ENCODE peak calls at places on chromosomes 11 and 22, in nine cellular contexts. A is neural crest cell, P is tibial artery, D is nephron progenitor cell, I is progenitor cell of endocrine pancreas, U is AG04450, R is MM.1S, Y is HCT116, F is uterus. Q is an unnamed sample.

GRCh38 chr22:40029189-40029890 is 34.6 kb downstream of the FAM83F start:
- DNase-seq in F (no peak), I (no peak), P (no peak), U (no peak), A (no peak), D (no peak), Y (no peak), R (no peak), Q (no peak)

GRCh38 chr22:25448435-25449051 is 115.9 kb upstream of the GRK3 start:
- DNase-seq in R (no peak), D (peak; percentile 15), Y (no peak), U (no peak), I (no peak), F (no peak), P (no peak), A (no peak), Q (peak; percentile 12)

GRCh38 chr11:125464266-125464662 is 31.8 kb downstream of the FEZ1 start:
- DNase-seq in I (no peak), A (no peak), D (no peak), U (no peak), P (no peak), F (no peak), R (no peak), Y (no peak), Q (no peak)

GRCh38 chr11:132683602-132684001 is 848.7 kb downstream of the OPCML start:
- DNase-seq in R (no peak), U (no peak), I (no peak), Y (no peak), F (no peak), A (no peak), P (no peak), D (no peak), Q (no peak)

GRCh38 chr11:65152157-65152556 is 17.8 kb upstream of the SYVN1 start:
- DNase-seq in I (no peak), Y (no peak), A (no peak), D (no peak), P (no peak), U (no peak), F (no peak), R (peak; percentile 21), Q (no peak)

GRCh38 chr11:16785520-16786128 is 47.2 kb downstream of the C11orf58 start:
- DNase-seq in R (peak; percentile 47), P (peak; percentile 68), A (peak; percentile 78), U (peak; percentile 59), I (peak; percentile 56), Y (peak; percentile 54), F (peak; percentile 54), D (peak; percentile 75), Q (peak; percentile 72)

GRCh38 chr11:27192184-27192583 is 151.6 kb downstream of the BBOX1 start:
- DNase-seq in F (no peak), R (no peak), Y (no peak), P (no peak), D (no peak), U (no peak), A (no peak), I (no peak), Q (no peak)

GRCh38 chr11:121249039-121249663 is 43.4 kb upstream of the SC5D start:
- DNase-seq in F (no peak), D (no peak), P (no peak), R (peak; percentile 66), Y (peak; percentile 24), U (no peak), A (no peak), I (no peak), Q (no peak)

GRCh38 chr22:41780714-41781507 is 19.6 kb upstream of the CCDC134 start:
- DNase-seq in U (no peak), R (peak; percentile 87), I (no peak), Y (no peak), A (no peak), P (peak; percentile 65), F (peak; percentile 18), D (no peak), Q (no peak)

GRCh38 chr22:24772493-24773220 is 1.9 kb downstream of the PIWIL3 start:
- DNase-seq in A (no peak), Y (peak; percentile 61), R (no peak), U (no peak), D (peak; percentile 14), F (no peak), P (no peak), I (peak; percentile 14), Q (peak; percentile 31)

GRCh38 chr11:114395776-114396175 is 4.5 kb downstream of the C11orf71 start:
- DNase-seq in R (peak; percentile 31), D (no peak), Y (peak; percentile 15), P (no peak), I (no peak), A (no peak), F (no peak), U (no peak), Q (peak; percentile 7)
- TF ChIP-seq CTCF in R (peak; percentile 45), D (no peak), Y (peak; percentile 57), P (no peak), I (peak; percentile 19), A (no peak), F (no peak), U (peak; percentile 37), Q (no peak)

GRCh38 chr22:26889794-26890193 is 232.4 kb downstream of the MIAT start:
- DNase-seq in P (no peak), F (no peak), D (no peak), R (no peak), Y (no peak), I (no peak), A (no peak), U (no peak), Q (no peak)

GRCh38 chr22:26888887-26889286 is 231.5 kb downstream of the MIAT start:
- DNase-seq in P (no peak), I (no peak), F (no peak), U (no peak), Y (no peak), D (no peak), R (no peak), A (no peak), Q (no peak)

GRCh38 chr22:26892401-26893033 is 235.1 kb downstream of the MIAT start:
- DNase-seq in I (no peak), D (no peak), R (no peak), U (no peak), F (no peak), A (no peak), Y (no peak), P (no peak), Q (peak; percentile 38)

GRCh38 chr22:26891431-26891830 is 234.0 kb downstream of the MIAT start:
- DNase-seq in I (no peak), Y (no peak), U (no peak), P (no peak), F (no peak), D (no peak), R (no peak), A (no peak), Q (no peak)

DNA sequence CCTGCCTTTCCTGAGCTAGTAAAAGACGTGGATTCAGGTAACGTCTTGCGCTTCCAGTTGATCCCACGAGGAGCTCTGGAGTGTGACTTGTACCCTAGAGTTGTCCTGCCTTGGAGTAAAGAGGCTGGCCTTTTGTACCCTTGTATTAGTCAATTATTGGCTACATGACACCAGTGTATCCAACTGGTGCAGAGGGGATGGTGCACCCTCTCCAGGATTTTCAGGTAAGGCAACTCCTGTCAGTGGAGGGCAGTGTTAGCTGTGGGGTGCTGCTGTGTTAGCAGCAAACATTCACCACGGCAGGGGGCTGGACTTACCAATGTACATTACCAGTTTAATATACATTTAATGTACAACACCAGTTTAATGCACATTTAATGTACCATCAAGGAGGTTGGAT is 233.5 kb downstream of the MIAT start:
- DNase-seq in P (no peak), A (no peak), F (no peak), U (no peak), R (no peak), Y (peak; percentile 0), D (no peak), I (no peak), Q (peak; percentile 42)
- TF ChIP-seq CTCF in P (no peak), A (peak; percentile 14), F (no peak), U (no peak), R (no peak), Y (peak; percentile 10), D (no peak), I (no peak), Q (no peak)

GRCh38 chr11:86418929-86419328 is 44.2 kb downstream of the CCDC81 start:
- DNase-seq in R (no peak), Y (no peak), P (no peak), D (no peak), U (no peak), F (no peak), A (no peak), I (no peak), Q (no peak)
- TF ChIP-seq CTCF in R (no peak), Y (no peak), P (no peak), D (no peak), U (peak; percentile 42), F (no peak), A (peak; percentile 48), I (peak; percentile 16), Q (no peak)

GRCh38 chr11:119028346-119029068 is 2.2 kb downstream of the SLC37A4 start:
- DNase-seq in Y (no peak), U (no peak), P (no peak), I (no peak), A (no peak), R (no peak), D (no peak), F (no peak), Q (peak; percentile 8)

GRCh38 chr11:119030329-119031047 is at the start of gene SLC37A4:
- DNase-seq in R (peak; percentile 99), D (peak; percentile 98), F (peak; percentile 97), P (peak; percentile 98), U (peak; percentile 91), A (peak; percentile 97), Y (peak; percentile 97), I (peak; percentile 98), Q (peak; percentile 97)

GRCh38 chr11:119030029-119030328 is 698 bp downstream of the SLC37A4 start:
- DNase-seq in A (no peak), U (no peak), I (no peak), F (no peak), R (no peak), D (no peak), Y (no peak), P (no peak), Q (no peak)

GRCh38 chr11:119029069-119029339 is 1.7 kb downstream of the SLC37A4 start:
- DNase-seq in I (no peak), A (no peak), F (no peak), Y (no peak), P (no peak), R (no peak), U (no peak), D (no peak), Q (no peak)

GRCh38 chr11:119029340-119030028 is 1.2 kb downstream of the SLC37A4 start:
- DNase-seq in I (no peak), D (peak; percentile 20), A (no peak), F (no peak), P (peak; percentile 34), U (no peak), R (peak; percentile 74), Y (no peak), Q (peak; percentile 61)
- TF ChIP-seq CTCF in I (no peak), D (no peak), A (no peak), F (no peak), P (no peak), U (no peak), R (no peak), Y (no peak), Q (no peak)

DNA sequence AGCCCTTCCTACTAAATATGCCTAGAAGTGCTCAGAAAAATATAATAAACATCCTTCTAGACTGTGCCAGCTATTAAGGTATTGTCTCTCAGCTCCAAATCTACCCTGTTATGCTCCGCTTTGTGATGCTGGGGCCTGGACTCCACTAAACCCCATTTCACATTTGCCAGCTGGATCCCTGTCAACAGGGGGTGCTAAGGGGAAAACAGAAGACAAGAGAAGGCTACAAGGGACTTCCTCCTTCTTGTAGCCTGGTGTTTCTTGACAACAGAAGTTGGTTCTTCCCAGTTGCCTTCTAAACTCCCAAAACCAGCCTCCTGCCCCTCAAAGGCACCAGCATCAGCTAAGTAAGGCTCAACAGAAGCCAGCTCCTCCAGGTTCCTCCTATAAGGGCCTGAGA is 5.2 kb downstream of the NUMA1 start:
- DNase-seq in P (peak; percentile 33), F (no peak), U (no peak), R (no peak), I (no peak), A (no peak), Y (no peak), D (no peak), Q (peak; percentile 23)
- TF ChIP-seq CTCF in P (no peak), F (no peak), U (peak; percentile 18), R (no peak), I (no peak), A (no peak), Y (peak; percentile 38), D (no peak), Q (no peak)

Q was measured in Calu3.